ENCODE peak calls at places on chromosomes 4 and X, in nine cellular contexts. X, G, E, T, H, I, V, M and W are unnamed samples.

GRCh38 chr4:157221895-157222763 is 1.6 kb downstream of the GRIA2 start:
- DNase-seq in X (no peak), V (peak), H (no peak), M (no peak), I (no peak), T (no peak), G (no peak), E (peak), W (no peak)

GRCh38 chr4:183142566-183143545 is 43.8 kb downstream of the WWC2 start:
- DNase-seq in V (peak), T (peak), G (no peak), M (no peak), H (peak), I (no peak), E (peak), X (no peak), W (peak)

GRCh38 chrX:132875705-132876508 is 82.5 kb downstream of the HS6ST2 start:
- DNase-seq in V (no peak), E (no peak), G (no peak), T (no peak), M (no peak), X (peak), I (no peak), H (no peak), W (peak)

GRCh38 chr4:153028535-153028934 is 92.4 kb downstream of the FHDC1 start:
- DNase-seq in I (no peak), M (no peak), V (no peak), X (no peak), T (no peak), G (no peak), H (no peak), E (no peak), W (no peak)

GRCh38 chr4:68110441-68110840 is 19.2 kb downstream of the TMPRSS11F start:
- DNase-seq in V (no peak), G (no peak), H (no peak), E (no peak), X (no peak), M (no peak), I (no peak), T (no peak), W (no peak)

GRCh38 chr4:73875401-73875800 is 6.2 kb downstream of the CXCL1 start:
- DNase-seq in T (no peak), M (no peak), H (no peak), I (no peak), G (no peak), V (peak), E (no peak), X (no peak), W (no peak)

GRCh38 chr4:11698846-11699590 is 270.3 kb upstream of the HS3ST1 start:
- DNase-seq in E (peak), G (peak), V (peak), X (no peak), T (peak), H (no peak), M (peak), I (no peak), W (peak)

GRCh38 chr4:168550071-168550766 is 53.4 kb downstream of the PALLD start:
- DNase-seq in T (no peak), E (peak), X (no peak), V (peak), M (no peak), G (no peak), I (no peak), H (no peak), W (no peak)

GRCh38 chrX:48648299-48648698 is 35.3 kb upstream of the WAS start:
- DNase-seq in I (no peak), E (peak), T (no peak), X (peak), H (peak), G (peak), M (no peak), V (peak), W (peak)

GRCh38 chr4:140038031-140038533 is 115.9 kb downstream of the MAML3 start:
- DNase-seq in G (peak), I (no peak), X (peak), T (peak), M (no peak), V (peak), E (peak), H (no peak), W (no peak)

GRCh38 chrX:23782455-23782854 is 518 bp upstream of the SAT1 start:
- DNase-seq in T (no peak), V (no peak), M (no peak), E (no peak), G (no peak), X (no peak), H (no peak), I (no peak), W (no peak)

GRCh38 chr4:155948541-155948940 is 5.1 kb downstream of the CTSO start:
- DNase-seq in M (no peak), E (peak), H (no peak), G (no peak), I (no peak), T (no peak), X (no peak), V (peak), W (no peak)

GRCh38 chrX:103608305-103608963 is 671 bp downstream of the TCEAL3 start:
- DNase-seq in X (no peak), T (no peak), M (no peak), H (no peak), G (no peak), I (peak), V (no peak), E (no peak), W (no peak)

GRCh38 chr4:174324246-174324645 is 40.5 kb downstream of the CEP44 start:
- DNase-seq in G (no peak), M (no peak), I (no peak), T (no peak), E (peak), H (no peak), X (no peak), V (no peak), W (no peak)

GRCh38 chrX:7170903-7171302 is 22.9 kb upstream of the PUDP start:
- DNase-seq in V (no peak), X (no peak), M (no peak), I (no peak), T (no peak), E (no peak), G (peak), H (no peak), W (peak)

GRCh38 chrX:149570668-149571067 is 16.6 kb downstream of the MAGEA9B start:
- DNase-seq in G (peak), V (peak), H (no peak), T (peak), M (no peak), E (peak), X (no peak), I (no peak), W (peak)

GRCh38 chr4:87071401-87071800 is 136.6 kb downstream of the AFF1 start:
- DNase-seq in X (no peak), G (no peak), V (no peak), H (no peak), M (no peak), T (no peak), E (no peak), I (no peak), W (no peak)

GRCh38 chr4:66169341-66169740 is 499.1 kb upstream of the EPHA5 start:
- DNase-seq in T (peak), I (no peak), V (peak), G (peak), H (no peak), X (no peak), M (no peak), E (peak), W (peak)

GRCh38 chr4:82706349-82707000 is 92.1 kb downstream of the SCD5 start:
- DNase-seq in V (peak), G (no peak), M (no peak), X (no peak), I (no peak), T (peak), H (no peak), E (peak), W (peak)

GRCh38 chr4:186772936-186773335 is 49.3 kb upstream of the FAT1 start:
- DNase-seq in E (peak), T (no peak), I (no peak), H (no peak), X (no peak), G (peak), V (peak), M (no peak), W (no peak)

GRCh38 chr4:2388430-2389182 is 29.8 kb downstream of the ZFYVE28 start:
- DNase-seq in X (no peak), E (no peak), I (no peak), V (peak), G (no peak), M (no peak), T (no peak), H (no peak), W (peak)

GRCh38 chr4:147828361-147828760 is 96.5 kb downstream of the ARHGAP10 start:
- DNase-seq in X (no peak), T (peak), G (no peak), V (no peak), E (peak), I (no peak), M (no peak), H (no peak), W (peak)

GRCh38 chrX:136196691-136197155 is 49.4 kb downstream of the FHL1 start:
- DNase-seq in X (no peak), G (no peak), E (no peak), H (no peak), T (no peak), M (no peak), V (no peak), I (no peak), W (peak)

GRCh38 chrX:136710324-136710951 is 62.5 kb downstream of the CD40LG start:
- DNase-seq in G (no peak), X (no peak), T (peak), H (no peak), E (no peak), I (no peak), M (no peak), V (peak), W (no peak)

GRCh38 chrX:133151320-133151719 is 54.4 kb upstream of the USP26 start:
- DNase-seq in V (no peak), E (no peak), I (no peak), G (no peak), T (peak), H (no peak), M (no peak), X (no peak), W (no peak)

GRCh38 chr4:148648599-148648998 is 206.4 kb upstream of the NR3C2 start:
- DNase-seq in T (no peak), M (no peak), H (no peak), V (no peak), I (no peak), E (no peak), X (no peak), G (no peak), W (no peak)

GRCh38 chr4:44651425-44651824 is at the start of gene YIPF7:
- DNase-seq in H (no peak), V (no peak), I (no peak), E (no peak), X (no peak), G (no peak), T (no peak), M (no peak), W (no peak)

GRCh38 chr4:111274486-111274885 is 651.6 kb upstream of the PITX2 start:
- DNase-seq in V (no peak), T (no peak), M (no peak), H (no peak), E (peak), I (no peak), X (no peak), G (no peak), W (no peak)

GRCh38 chrX:23845316-23845932 is 62.3 kb downstream of the APOO start:
- DNase-seq in E (no peak), H (no peak), M (no peak), G (no peak), V (peak), T (no peak), X (no peak), I (no peak), W (peak)

GRCh38 chr4:55588160-55588559 is 3.9 kb downstream of the PDCL2 start:
- DNase-seq in X (no peak), H (no peak), E (no peak), M (no peak), I (no peak), T (no peak), G (no peak), V (no peak), W (no peak)

GRCh38 chr4:55592014-55592413 is at the start of gene PDCL2:
- DNase-seq in X (no peak), H (no peak), T (no peak), G (no peak), M (no peak), E (no peak), I (no peak), V (no peak), W (no peak)
- TF ChIP-seq CTCF in X (no peak), H (no peak), T (no peak), G (no peak), M (no peak), E (no peak), I (no peak), V (no peak), W (no peak)

GRCh38 chrX:96373047-96373355 is 311.6 kb upstream of the DIAPH2 start:
- DNase-seq in G (no peak), H (no peak), M (no peak), T (no peak), I (no peak), V (no peak), X (no peak), E (no peak), W (no peak)

GRCh38 chrX:96372313-96373046 is 312.2 kb upstream of the DIAPH2 start:
- DNase-seq in I (no peak), V (peak), H (no peak), X (no peak), E (no peak), M (peak), G (peak), T (peak), W (peak)
- H3K4me3 ChIP-seq in I (no peak), V (no peak), H (no peak), X (no peak), E (no peak), M (no peak), G (no peak), T (no peak), W (no peak)

GRCh38 chr4:177033130-177033529 is 240.4 kb upstream of the VEGFC start:
- DNase-seq in E (no peak), I (no peak), X (no peak), G (no peak), M (no peak), H (no peak), V (no peak), T (no peak), W (no peak)
- TF ChIP-seq CTCF in E (no peak), I (no peak), X (no peak), G (peak), M (no peak), H (no peak), V (peak), T (no peak), W (no peak)

GRCh38 chrX:53115550-53115874 is 21.6 kb downstream of the KANTR start:
- DNase-seq in H (no peak), X (no peak), V (no peak), G (no peak), T (no peak), E (no peak), M (no peak), I (no peak), W (no peak)

GRCh38 chrX:53122013-53122412 is 28.1 kb downstream of the KANTR start:
- DNase-seq in T (no peak), X (no peak), E (no peak), G (no peak), I (no peak), V (no peak), M (no peak), H (no peak), W (no peak)

GRCh38 chrX:53114864-53115549 is 21.1 kb downstream of the KANTR start:
- DNase-seq in M (no peak), H (no peak), V (no peak), E (no peak), I (no peak), G (no peak), T (no peak), X (no peak), W (no peak)

GRCh38 chrX:53116101-53116500 is 22.2 kb downstream of the KANTR start:
- DNase-seq in T (no peak), H (no peak), E (peak), M (no peak), I (no peak), V (peak), X (no peak), G (peak), W (peak)
- H3K4me3 ChIP-seq in T (no peak), H (peak), E (peak), M (no peak), I (no peak), V (no peak), X (no peak), G (no peak), W (no peak)

GRCh38 chr4:106691749-106692148 is 323.2 kb upstream of the GIMD1 start:
- DNase-seq in T (no peak), E (no peak), I (no peak), X (no peak), G (peak), M (peak), V (peak), H (no peak), W (no peak)
- TF ChIP-seq CTCF in T (no peak), E (peak), I (no peak), X (peak), G (peak), M (peak), V (peak), H (no peak), W (peak)

GRCh38 chr4:46994007-46994405 is 625 bp upstream of the GABRA4 start:
- DNase-seq in T (no peak), G (no peak), I (no peak), V (no peak), X (no peak), H (no peak), E (peak), M (no peak), W (no peak)
- H3K4me3 ChIP-seq in T (no peak), G (peak), I (peak), V (peak), X (no peak), H (peak), E (peak), M (no peak), W (no peak)

DNA sequence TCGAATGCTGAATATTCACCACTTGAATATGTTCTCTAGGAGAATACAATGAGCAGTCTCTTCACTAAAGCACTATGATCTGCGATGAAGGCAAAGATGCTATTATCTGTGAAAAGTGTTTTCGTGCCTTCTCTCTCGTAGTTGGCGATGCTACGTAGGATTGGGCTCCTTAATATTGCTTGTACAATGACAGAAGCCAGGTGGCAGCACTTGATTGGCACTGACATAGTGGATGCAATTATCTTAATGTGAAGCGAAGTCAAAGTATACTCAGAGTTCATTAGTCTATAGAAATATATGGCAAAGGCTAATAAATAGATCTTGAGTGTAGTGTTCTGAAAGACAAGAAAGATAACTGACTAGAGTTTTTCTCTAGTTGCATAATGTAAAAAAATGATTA is 1135.7 kb upstream of the AGA start:
- DNase-seq in V (no peak), X (no peak), E (no peak), T (no peak), H (no peak), G (no peak), I (no peak), M (no peak), W (no peak)
- TF ChIP-seq CTCF in V (no peak), X (peak), E (no peak), T (no peak), H (no peak), G (peak), I (no peak), M (peak), W (no peak)